ENCODE peak calls at places on chromosomes 4 and X, in five cellular contexts. One of them, this sample, is unnamed.

GRCh38 chrX:134718329-134719317 is 60.4 kb upstream of the PLAC1 start:
- DNase-seq in neural progenitor cell: no peak
- DNase-seq in T-helper 1 cell: no peak
- DNase-seq in heart right ventricle: peak
- DNase-seq in PC-3: peak
- DNase-seq in this sample: no peak

GRCh38 chrX:141947350-141947749 is 43.7 kb downstream of the MAGEC1 start:
- DNase-seq in PC-3: no peak
- DNase-seq in heart right ventricle: no peak
- DNase-seq in neural progenitor cell: no peak
- DNase-seq in T-helper 1 cell: no peak
- DNase-seq in this sample: no peak

GRCh38 chr4:156660470-156660869 is 311.1 kb downstream of the PDGFC start:
- DNase-seq in PC-3: no peak
- DNase-seq in heart right ventricle: no peak
- DNase-seq in T-helper 1 cell: no peak
- DNase-seq in neural progenitor cell: no peak
- DNase-seq in this sample: no peak

GRCh38 chrX:152817082-152817744 is 13.3 kb downstream of the CETN2 start:
- DNase-seq in PC-3: peak
- DNase-seq in neural progenitor cell: peak
- DNase-seq in T-helper 1 cell: no peak
- DNase-seq in heart right ventricle: no peak
- DNase-seq in this sample: peak

GRCh38 chr4:73477176-73477575 is 4.4 kb upstream of the AFM start:
- DNase-seq in T-helper 1 cell: no peak
- DNase-seq in heart right ventricle: no peak
- DNase-seq in PC-3: no peak
- DNase-seq in neural progenitor cell: no peak
- DNase-seq in this sample: no peak

GRCh38 chr4:88526221-88526815 is 2.7 kb upstream of the PYURF start:
- DNase-seq in heart right ventricle: no peak
- DNase-seq in PC-3: peak
- DNase-seq in neural progenitor cell: no peak
- DNase-seq in T-helper 1 cell: no peak
- DNase-seq in this sample: peak

GRCh38 chr4:27702710-27703431 is 842.2 kb downstream of the STIM2 start:
- DNase-seq in heart right ventricle: no peak
- DNase-seq in T-helper 1 cell: no peak
- DNase-seq in neural progenitor cell: peak
- DNase-seq in PC-3: peak
- DNase-seq in this sample: no peak

GRCh38 chr4:140188975-140189374 is 35.0 kb upstream of the MAML3 start:
- DNase-seq in T-helper 1 cell: no peak
- DNase-seq in heart right ventricle: no peak
- DNase-seq in neural progenitor cell: no peak
- DNase-seq in PC-3: peak
- DNase-seq in this sample: no peak

GRCh38 chr4:122539861-122540465 is 80.9 kb downstream of the IL21 start:
- DNase-seq in neural progenitor cell: no peak
- DNase-seq in PC-3: no peak
- DNase-seq in T-helper 1 cell: no peak
- DNase-seq in heart right ventricle: no peak
- DNase-seq in this sample: peak

GRCh38 chr4:17475481-17475880 is 36.4 kb downstream of the QDPR start:
- DNase-seq in PC-3: peak
- DNase-seq in neural progenitor cell: no peak
- DNase-seq in T-helper 1 cell: no peak
- DNase-seq in heart right ventricle: no peak
- DNase-seq in this sample: no peak

GRCh38 chr4:73259552-73260140 is 1.0 kb upstream of the ANKRD17 start:
- DNase-seq in heart right ventricle: no peak
- DNase-seq in T-helper 1 cell: no peak
- DNase-seq in PC-3: no peak
- DNase-seq in neural progenitor cell: no peak
- DNase-seq in this sample: peak

GRCh38 chr4:162952232-162952631 is 214.5 kb downstream of the NAF1 start:
- DNase-seq in PC-3: peak
- DNase-seq in T-helper 1 cell: no peak
- DNase-seq in neural progenitor cell: no peak
- DNase-seq in heart right ventricle: no peak
- DNase-seq in this sample: no peak

This sample was measured in Karpas-422.